ENCODE peak calls at places on chromosomes 3 and 15, in four cellular contexts. B, L, T and E are unnamed samples.

GRCh38 chr15:66873856-66874255 is 171.8 kb downstream of the SMAD6 start:
- DNase-seq in B (no peak), L (no peak), T (no peak), E (no peak)

GRCh38 chr15:31235298-31236183 is 91.1 kb upstream of the KLF13 start:
- DNase-seq in L (no peak), B (no peak), T (peak), E (no peak)

GRCh38 chr3:106290304-106290997 is 421.6 kb upstream of the CBLB start:
- DNase-seq in T (no peak), L (no peak), B (no peak), E (no peak)

GRCh38 chr3:66398228-66399025 is 102.4 kb downstream of the LRIG1 start:
- DNase-seq in B (no peak), L (no peak), T (no peak), E (no peak)

GRCh38 chr15:71272932-71273331 is 157.7 kb downstream of the THSD4 start:
- DNase-seq in B (no peak), T (no peak), L (no peak), E (no peak)

GRCh38 chr3:142886938-142887337 is 1.9 kb downstream of the PCOLCE2 start:
- DNase-seq in L (no peak), T (no peak), B (peak), E (no peak)

GRCh38 chr15:71444866-71445590 is 329.8 kb downstream of the THSD4 start:
- DNase-seq in L (peak), T (no peak), B (no peak), E (no peak)

GRCh38 chr15:89495638-89496145 is 691 bp downstream of the RHCG start:
- DNase-seq in B (no peak), L (no peak), T (no peak), E (no peak)

GRCh38 chr3:42652611-42653302 is 740 bp upstream of the ZBTB47 start:
- DNase-seq in B (peak), T (peak), L (peak), E (peak)

GRCh38 chr3:194178693-194179092 is 42.7 kb downstream of the HES1 start:
- DNase-seq in B (no peak), T (no peak), L (no peak), E (no peak)

GRCh38 chr15:63453181-63453905 is 51.0 kb upstream of the USP3 start:
- DNase-seq in B (no peak), T (no peak), L (no peak), E (no peak)

GRCh38 chr3:25820372-25820771 is 30.5 kb downstream of the OXSM start:
- DNase-seq in T (no peak), L (no peak), B (peak), E (no peak)

GRCh38 chr3:181735921-181736320 is 24.2 kb downstream of the SOX2 start:
- DNase-seq in T (no peak), B (no peak), L (no peak), E (no peak)

GRCh38 chr3:98587654-98588532 is 5.5 kb downstream of the CPOX start:
- DNase-seq in L (no peak), B (no peak), T (no peak), E (no peak)

GRCh38 chr3:82342521-82342920 is 581.1 kb upstream of the GBE1 start:
- DNase-seq in T (no peak), B (no peak), L (no peak), E (no peak)

GRCh38 chr15:34336947-34337556 is 529 bp downstream of the SLC12A6 start:
- DNase-seq in T (no peak), L (no peak), B (no peak), E (no peak)

GRCh38 chr15:80999623-81000036 is 1.1 kb upstream of the TLNRD1 start:
- DNase-seq in B (peak), T (no peak), L (no peak), E (peak)

GRCh38 chr3:31544634-31545033 is 11.9 kb downstream of the STT3B start:
- DNase-seq in B (no peak), T (no peak), L (peak), E (no peak)

GRCh38 chr15:100889359-100890058 is 9.9 kb downstream of the ALDH1A3 start:
- DNase-seq in L (no peak), B (no peak), T (no peak), E (no peak)

GRCh38 chr3:122992628-122993570 is 34.7 kb downstream of the SEMA5B start:
- DNase-seq in T (peak), L (no peak), B (no peak), E (no peak)

GRCh38 chr3:50245831-50246516 is 10.0 kb downstream of the GNAI2 start:
- DNase-seq in T (peak), L (no peak), B (peak), E (no peak)

GRCh38 chr3:141477224-141477623 is 9.6 kb upstream of the RASA2 start:
- DNase-seq in T (no peak), B (no peak), L (peak), E (no peak)
- H3K4me2 ChIP-seq in T (no peak), B (peak), L (no peak), E (no peak)

DNA sequence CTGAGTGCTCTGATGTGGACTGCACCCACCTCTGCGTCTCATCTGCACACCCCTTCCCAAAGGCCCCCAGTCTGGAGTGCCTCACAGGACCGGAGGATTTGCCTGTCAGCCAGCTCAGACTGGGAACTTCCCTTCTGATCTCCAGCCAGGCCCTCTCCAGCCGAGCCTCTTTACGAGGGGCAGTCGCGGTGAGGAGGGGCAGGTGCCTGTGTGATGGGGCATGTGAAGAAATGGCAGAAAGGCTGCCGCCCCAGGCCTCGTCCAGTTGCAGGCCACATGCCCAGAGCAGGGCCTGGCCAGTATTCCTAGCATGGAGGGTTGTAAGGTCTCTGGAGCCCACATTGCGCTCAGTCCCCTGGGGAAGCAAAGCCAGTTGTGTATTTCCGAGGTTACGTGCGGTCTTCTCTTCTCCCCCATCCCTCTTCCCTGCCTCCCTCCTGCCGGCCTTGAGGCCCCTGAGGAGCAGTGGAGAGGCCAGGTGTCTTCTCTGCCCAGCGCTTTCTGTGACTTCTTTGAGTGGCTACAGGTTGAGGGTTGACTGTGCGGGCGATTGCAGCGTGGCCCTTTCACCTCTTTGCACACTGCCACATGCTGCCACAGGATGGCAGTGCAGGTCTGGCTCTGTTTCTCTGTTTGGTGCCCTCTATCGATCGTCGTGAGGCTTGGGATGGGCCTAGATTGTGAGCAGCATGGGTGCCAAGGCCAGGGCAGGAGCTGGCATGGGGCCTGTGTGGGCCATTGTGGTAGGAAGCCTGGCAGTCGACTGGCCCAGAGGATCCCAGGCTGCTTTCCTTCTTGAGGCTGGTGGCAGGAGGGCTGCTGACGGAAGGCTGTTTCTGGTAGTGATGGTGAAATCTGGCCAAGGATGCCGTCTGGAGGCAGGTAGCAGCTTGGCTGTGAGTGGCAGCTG is 5.3 kb downstream of the CLK3 start:
- DNase-seq in B (peak), L (peak), T (peak), E (peak)
- TF ChIP-seq ELF1 in B (no peak), L (no peak), T (no peak), E (no peak)

GRCh38 chr3:111980716-111981456 is 2.1 kb downstream of the ABHD10 start:
- DNase-seq in L (no peak), B (no peak), T (no peak), E (no peak)
- H3K4me3 ChIP-seq in L (no peak), B (no peak), T (no peak), E (peak)

GRCh38 chr3:124230928-124231456 is 239.1 kb upstream of the ROPN1 start:
- DNase-seq in B (no peak), T (no peak), L (no peak), E (no peak)

GRCh38 chr3:124229407-124229806 is 237.5 kb upstream of the ROPN1 start:
- DNase-seq in T (no peak), B (no peak), L (no peak), E (no peak)

GRCh38 chr3:124230432-124230831 is 238.5 kb upstream of the ROPN1 start:
- DNase-seq in L (no peak), B (no peak), T (no peak), E (no peak)

GRCh38 chr3:124227150-124227630 is 235.3 kb upstream of the ROPN1 start:
- DNase-seq in T (no peak), B (no peak), L (no peak), E (no peak)

GRCh38 chr3:124229836-124230235 is 237.9 kb upstream of the ROPN1 start:
- DNase-seq in B (no peak), L (no peak), T (no peak), E (no peak)
- H3K4me2 ChIP-seq in B (no peak), L (no peak), T (no peak), E (no peak)

GRCh38 chr15:48927181-48927580 is 36.5 kb downstream of the SHC4 start:
- DNase-seq in L (no peak), T (no peak), B (no peak), E (no peak)

GRCh38 chr15:48924528-48925393 is 39.0 kb downstream of the SHC4 start:
- DNase-seq in T (no peak), B (no peak), L (no peak), E (no peak)

GRCh38 chr15:48928877-48929538 is 34.7 kb downstream of the SHC4 start:
- DNase-seq in B (no peak), L (no peak), T (no peak), E (no peak)

GRCh38 chr15:48922046-48922445 is 41.7 kb downstream of the SHC4 start:
- DNase-seq in T (no peak), L (no peak), B (no peak), E (no peak)

GRCh38 chr15:48925714-48926223 is 38.0 kb downstream of the SHC4 start:
- DNase-seq in L (peak), T (peak), B (peak), E (peak)
- TF ChIP-seq ELF1 in L (no peak), T (peak), B (no peak), E (no peak)